ENCODE peak calls at places on chromosome 13, in five cellular contexts. One of them, this sample, is unnamed.

GRCh38 chr13:97100821-97101220 is 106.5 kb upstream of the OXGR1 start:
- DNase-seq in HepG2: no peak
- DNase-seq in IMR-90: no peak
- DNase-seq in GM12878: no peak
- DNase-seq in K562: no peak
- DNase-seq in this sample: no peak

GRCh38 chr13:113109151-113110047 is 3.8 kb downstream of the F7 start:
- DNase-seq in HepG2: no peak
- DNase-seq in IMR-90: no peak
- DNase-seq in GM12878: no peak
- DNase-seq in K562: no peak
- DNase-seq in this sample: no peak

GRCh38 chr13:40060318-40061007 is 405.0 kb downstream of the COG6 start:
- DNase-seq in HepG2: no peak
- DNase-seq in IMR-90: no peak
- DNase-seq in GM12878: peak
- DNase-seq in K562: no peak
- DNase-seq in this sample: no peak

GRCh38 chr13:87123987-87124784 is 547.0 kb upstream of the SLITRK5 start:
- DNase-seq in HepG2: peak
- DNase-seq in IMR-90: peak
- DNase-seq in GM12878: no peak
- DNase-seq in K562: no peak
- DNase-seq in this sample: no peak

GRCh38 chr13:33352023-33352422 is 66.5 kb upstream of the STARD13 start:
- DNase-seq in HepG2: peak
- DNase-seq in IMR-90: no peak
- DNase-seq in GM12878: no peak
- DNase-seq in K562: no peak
- DNase-seq in this sample: peak

GRCh38 chr13:39600766-39601165 is 2.2 kb downstream of the LHFPL6 start:
- DNase-seq in HepG2: no peak
- DNase-seq in IMR-90: no peak
- DNase-seq in GM12878: no peak
- DNase-seq in K562: no peak
- DNase-seq in this sample: no peak

GRCh38 chr13:112183544-112184145 is 116.7 kb downstream of the SOX1 start:
- DNase-seq in HepG2: no peak
- DNase-seq in IMR-90: no peak
- DNase-seq in GM12878: no peak
- DNase-seq in K562: no peak
- DNase-seq in this sample: no peak

GRCh38 chr13:73859841-73860240 is 274.4 kb downstream of the KLF12 start:
- DNase-seq in HepG2: no peak
- DNase-seq in IMR-90: no peak
- DNase-seq in GM12878: no peak
- DNase-seq in K562: no peak
- DNase-seq in this sample: no peak

GRCh38 chr13:46378411-46378810 is 8.6 kb downstream of the RUBCNL start:
- DNase-seq in HepG2: no peak
- DNase-seq in IMR-90: no peak
- DNase-seq in GM12878: no peak
- DNase-seq in K562: no peak
- DNase-seq in this sample: no peak

GRCh38 chr13:90089051-90089450 is 1258.4 kb upstream of the MIR17HG start:
- DNase-seq in HepG2: no peak
- DNase-seq in IMR-90: no peak
- DNase-seq in GM12878: no peak
- DNase-seq in K562: no peak
- DNase-seq in this sample: no peak

GRCh38 chr13:98083507-98083906 is 59.4 kb upstream of the FARP1 start:
- DNase-seq in HepG2: no peak
- DNase-seq in IMR-90: peak
- DNase-seq in GM12878: no peak
- DNase-seq in K562: no peak
- DNase-seq in this sample: no peak

GRCh38 chr13:61728468-61728867 is 312.8 kb upstream of the PCDH20 start:
- DNase-seq in HepG2: no peak
- DNase-seq in IMR-90: no peak
- DNase-seq in GM12878: no peak
- DNase-seq in K562: no peak
- DNase-seq in this sample: peak

GRCh38 chr13:27194895-27195764 is 23.5 kb upstream of the USP12 start:
- DNase-seq in HepG2: no peak
- DNase-seq in IMR-90: peak
- DNase-seq in GM12878: no peak
- DNase-seq in K562: peak
- DNase-seq in this sample: no peak

GRCh38 chr13:108346376-108346775 is 76.9 kb downstream of the TNFSF13B start:
- DNase-seq in HepG2: no peak
- DNase-seq in IMR-90: no peak
- DNase-seq in GM12878: no peak
- DNase-seq in K562: no peak
- DNase-seq in this sample: no peak

GRCh38 chr13:46804391-46804815 is 7.4 kb upstream of the ESD start:
- DNase-seq in HepG2: peak
- DNase-seq in IMR-90: peak
- DNase-seq in GM12878: no peak
- DNase-seq in K562: no peak
- DNase-seq in this sample: no peak

GRCh38 chr13:51821666-51822065 is 17.7 kb upstream of the DHRS12 start:
- DNase-seq in HepG2: no peak
- DNase-seq in IMR-90: no peak
- DNase-seq in GM12878: no peak
- DNase-seq in K562: no peak
- DNase-seq in this sample: no peak

GRCh38 chr13:74064805-74065204 is 69.4 kb downstream of the KLF12 start:
- DNase-seq in HepG2: no peak
- DNase-seq in IMR-90: peak
- DNase-seq in GM12878: no peak
- DNase-seq in K562: no peak
- DNase-seq in this sample: no peak

DNA sequence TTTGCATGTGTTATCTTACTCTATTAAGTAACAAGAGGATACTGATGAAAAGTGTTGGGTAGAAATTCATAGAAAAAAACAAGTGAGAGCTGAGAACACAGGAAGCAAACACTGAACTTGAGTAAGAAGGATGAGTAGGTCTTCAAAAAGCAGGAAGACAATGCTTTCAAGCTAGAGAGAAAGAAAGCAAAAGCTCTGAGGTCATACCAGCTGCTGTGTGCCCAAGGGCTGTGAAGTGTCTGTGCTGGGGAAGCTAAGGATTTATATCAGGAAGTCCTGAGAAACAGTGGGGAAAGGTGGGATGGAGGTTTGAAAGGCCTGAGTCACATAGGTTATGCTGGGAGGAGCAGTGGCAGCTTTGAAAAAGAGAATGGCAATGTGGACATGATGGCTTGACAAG is 145.5 kb upstream of the MAB21L1 start:
- DNase-seq in HepG2: no peak
- DNase-seq in IMR-90: peak
- DNase-seq in GM12878: no peak
- DNase-seq in K562: no peak
- DNase-seq in this sample: no peak
- TF ChIP-seq MXI1 in HepG2: no peak
- TF ChIP-seq MXI1 in IMR-90: no peak
- TF ChIP-seq MXI1 in GM12878: no peak
- TF ChIP-seq MXI1 in K562: no peak
- TF ChIP-seq MXI1 in this sample: no peak

GRCh38 chr13:99909097-99909835 is 62.3 kb downstream of the ZIC5 start:
- DNase-seq in HepG2: peak
- DNase-seq in IMR-90: no peak
- DNase-seq in GM12878: no peak
- DNase-seq in K562: no peak
- DNase-seq in this sample: no peak
- TF ChIP-seq CTCF in HepG2: no peak
- TF ChIP-seq CTCF in IMR-90: no peak
- TF ChIP-seq CTCF in GM12878: no peak
- TF ChIP-seq CTCF in K562: no peak
- TF ChIP-seq CTCF in this sample: no peak

DNA sequence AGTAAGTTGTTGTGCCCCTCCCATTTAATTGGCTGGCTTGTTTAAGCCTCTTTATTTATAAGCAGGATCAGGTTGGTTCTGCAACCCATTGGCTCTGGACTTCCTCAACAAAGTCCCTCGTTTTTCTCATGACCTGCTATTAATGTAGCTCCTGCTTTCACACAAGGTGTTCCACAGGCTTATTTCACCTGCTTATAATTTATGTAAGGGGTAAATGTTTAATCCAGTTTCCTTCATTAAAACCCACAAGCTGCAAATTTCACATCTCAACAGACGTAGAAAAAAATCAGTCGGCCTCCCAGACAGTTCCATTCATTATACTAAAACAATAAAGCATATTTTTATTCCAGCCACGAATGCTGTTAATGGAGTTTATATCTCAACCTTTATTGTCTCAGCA is 86.1 kb downstream of the TBC1D4 start:
- DNase-seq in HepG2: no peak
- DNase-seq in IMR-90: no peak
- DNase-seq in GM12878: no peak
- DNase-seq in K562: no peak
- DNase-seq in this sample: no peak
- TF ChIP-seq MXI1 in HepG2: no peak
- TF ChIP-seq MXI1 in IMR-90: no peak
- TF ChIP-seq MXI1 in GM12878: no peak
- TF ChIP-seq MXI1 in K562: no peak
- TF ChIP-seq MXI1 in this sample: no peak

GRCh38 chr13:43877788-43878187 is 1.8 kb downstream of the CCDC122 start:
- DNase-seq in HepG2: no peak
- DNase-seq in IMR-90: no peak
- DNase-seq in GM12878: no peak
- DNase-seq in K562: no peak
- DNase-seq in this sample: no peak
- TF ChIP-seq CTCF in HepG2: no peak
- TF ChIP-seq CTCF in IMR-90: no peak
- TF ChIP-seq CTCF in GM12878: no peak
- TF ChIP-seq CTCF in K562: no peak
- TF ChIP-seq CTCF in this sample: no peak

GRCh38 chr13:42815686-42816085 is 34.3 kb downstream of the FAM216B start:
- DNase-seq in HepG2: no peak
- DNase-seq in IMR-90: peak
- DNase-seq in GM12878: no peak
- DNase-seq in K562: no peak
- DNase-seq in this sample: no peak

GRCh38 chr13:42812311-42812710 is 30.9 kb downstream of the FAM216B start:
- DNase-seq in HepG2: no peak
- DNase-seq in IMR-90: no peak
- DNase-seq in GM12878: no peak
- DNase-seq in K562: no peak
- DNase-seq in this sample: no peak

GRCh38 chr13:42816538-42816937 is 35.2 kb downstream of the FAM216B start:
- DNase-seq in HepG2: no peak
- DNase-seq in IMR-90: no peak
- DNase-seq in GM12878: no peak
- DNase-seq in K562: peak
- DNase-seq in this sample: no peak

GRCh38 chr13:42819712-42820111 is 38.3 kb downstream of the FAM216B start:
- DNase-seq in HepG2: no peak
- DNase-seq in IMR-90: no peak
- DNase-seq in GM12878: no peak
- DNase-seq in K562: no peak
- DNase-seq in this sample: no peak

GRCh38 chr13:42814868-42815267 is 33.5 kb downstream of the FAM216B start:
- DNase-seq in HepG2: no peak
- DNase-seq in IMR-90: peak
- DNase-seq in GM12878: no peak
- DNase-seq in K562: no peak
- DNase-seq in this sample: peak
- TF ChIP-seq MXI1 in HepG2: no peak
- TF ChIP-seq MXI1 in IMR-90: no peak
- TF ChIP-seq MXI1 in GM12878: no peak
- TF ChIP-seq MXI1 in K562: no peak
- TF ChIP-seq MXI1 in this sample: no peak

GRCh38 chr13:50125556-50126377 is 110.5 kb downstream of the KCNRG start:
- DNase-seq in HepG2: peak
- DNase-seq in IMR-90: peak
- DNase-seq in GM12878: no peak
- DNase-seq in K562: peak
- DNase-seq in this sample: peak

GRCh38 chr13:50123515-50123861 is 108.2 kb downstream of the KCNRG start:
- DNase-seq in HepG2: no peak
- DNase-seq in IMR-90: no peak
- DNase-seq in GM12878: no peak
- DNase-seq in K562: no peak
- DNase-seq in this sample: no peak

GRCh38 chr13:50125306-50125555 is 110.0 kb downstream of the KCNRG start:
- DNase-seq in HepG2: no peak
- DNase-seq in IMR-90: no peak
- DNase-seq in GM12878: no peak
- DNase-seq in K562: no peak
- DNase-seq in this sample: no peak

GRCh38 chr13:50123862-50124535 is 108.8 kb downstream of the KCNRG start:
- DNase-seq in HepG2: peak
- DNase-seq in IMR-90: peak
- DNase-seq in GM12878: no peak
- DNase-seq in K562: peak
- DNase-seq in this sample: no peak

GRCh38 chr13:50124536-50125305 is 109.5 kb downstream of the KCNRG start:
- DNase-seq in HepG2: peak
- DNase-seq in IMR-90: peak
- DNase-seq in GM12878: no peak
- DNase-seq in K562: peak
- DNase-seq in this sample: peak
- TF ChIP-seq CTCF in HepG2: no peak
- TF ChIP-seq CTCF in IMR-90: no peak
- TF ChIP-seq CTCF in GM12878: no peak
- TF ChIP-seq CTCF in K562: no peak
- TF ChIP-seq CTCF in this sample: no peak

DNA sequence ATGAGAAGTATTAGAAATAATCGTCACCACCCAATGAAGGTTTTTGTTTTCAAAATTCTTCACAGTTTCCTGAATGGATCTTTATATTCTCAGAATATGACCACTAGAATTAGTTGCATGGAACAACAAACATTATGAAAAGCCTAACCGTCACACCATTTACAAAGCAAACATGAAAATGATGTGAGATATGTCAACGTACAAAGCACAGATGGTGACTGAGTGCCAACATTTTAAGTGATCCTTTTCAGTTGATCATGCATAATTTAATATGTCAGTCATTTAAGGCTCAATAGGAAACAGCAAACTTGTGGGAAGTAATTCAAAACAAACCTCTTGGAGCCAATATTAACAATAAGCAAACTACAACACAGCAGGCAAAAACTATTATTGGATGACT is 277.6 kb downstream of the SLITRK6 start:
- DNase-seq in HepG2: no peak
- DNase-seq in IMR-90: no peak
- DNase-seq in GM12878: no peak
- DNase-seq in K562: no peak
- DNase-seq in this sample: no peak
- TF ChIP-seq MXI1 in HepG2: no peak
- TF ChIP-seq MXI1 in IMR-90: no peak
- TF ChIP-seq MXI1 in GM12878: no peak
- TF ChIP-seq MXI1 in K562: no peak
- TF ChIP-seq MXI1 in this sample: no peak

DNA sequence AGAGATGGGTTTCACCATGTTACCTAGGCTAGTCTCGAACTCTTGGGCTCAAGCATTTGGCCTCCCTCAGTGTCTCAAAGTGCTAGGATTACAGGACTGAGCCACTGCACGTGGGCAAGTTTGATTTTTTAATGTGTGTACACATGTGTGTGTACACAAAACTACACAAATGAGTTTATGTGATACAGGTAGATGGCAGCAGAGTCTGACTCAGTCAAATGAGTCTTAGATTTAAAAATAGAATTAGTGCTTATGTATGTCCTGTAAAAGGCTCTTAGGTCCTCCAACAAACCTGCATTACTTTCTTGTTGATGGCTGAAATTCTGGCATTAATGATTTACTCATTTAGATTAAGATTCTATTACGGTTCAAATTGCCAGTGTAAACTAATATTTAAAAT is 293.7 kb downstream of the PCDH17 start:
- DNase-seq in HepG2: no peak
- DNase-seq in IMR-90: no peak
- DNase-seq in GM12878: no peak
- DNase-seq in K562: no peak
- DNase-seq in this sample: no peak
- TF ChIP-seq CTCF in HepG2: no peak
- TF ChIP-seq CTCF in IMR-90: no peak
- TF ChIP-seq CTCF in GM12878: no peak
- TF ChIP-seq CTCF in K562: no peak
- TF ChIP-seq CTCF in this sample: no peak

This sample was measured in SK-N-SH.